ENCODE peak calls at places on chromosomes 1 and 21, in nine cellular contexts. A is H54; G is effector memory CD8-positive, alpha-beta T cell; D is HS-5; O is foreskin melanocyte; C is ACHN; J is pulmonary artery endothelial cell; L is GM03348; I is T-helper 9 cell. E is an unnamed sample.

GRCh38 chr1:195951313-195951712 is 656.9 kb downstream of the KCNT2 start:
- DNase-seq in O (no peak), D (no peak), C (no peak), G (no peak), L (no peak), A (no peak), J (no peak), I (no peak), E (no peak)

GRCh38 chr1:20185834-20186782 is at the start of the genes PLA2G2C and UBXN10:
- DNase-seq in J (no peak), L (peak), C (no peak), I (peak), O (no peak), D (no peak), A (no peak), G (peak), E (no peak)

GRCh38 chr1:185363205-185363604 is 46.2 kb upstream of the IVNS1ABP start:
- DNase-seq in I (no peak), A (no peak), C (no peak), D (no peak), L (no peak), G (no peak), O (no peak), J (no peak), E (no peak)

GRCh38 chr1:29736582-29737188 is 500.4 kb downstream of the PTPRU start:
- DNase-seq in J (peak), C (peak), G (no peak), D (no peak), I (no peak), O (peak), L (peak), A (no peak), E (no peak)

GRCh38 chr1:43867946-43868740 is 65.5 kb upstream of the ARTN start:
- DNase-seq in G (no peak), L (peak), C (no peak), O (no peak), J (no peak), D (peak), I (no peak), A (no peak), E (no peak)

GRCh38 chr1:222616535-222616934 is 1.4 kb upstream of the MIA3 start:
- DNase-seq in C (peak), G (no peak), I (no peak), O (no peak), J (no peak), L (peak), D (peak), A (no peak), E (no peak)

GRCh38 chr1:999797-1000356 is at the start of gene HES4:
- DNase-seq in J (peak), G (peak), L (peak), A (peak), I (peak), C (peak), O (peak), D (peak), E (peak)

GRCh38 chr1:210822897-210823296 is 311.1 kb downstream of the KCNH1 start:
- DNase-seq in I (no peak), L (no peak), C (no peak), O (no peak), J (no peak), A (no peak), G (no peak), D (no peak), E (no peak)

GRCh38 chr1:13456894-13457532 is 46.8 kb downstream of the PRAMEF20 start:
- DNase-seq in L (no peak), G (no peak), I (no peak), J (no peak), D (no peak), O (no peak), C (no peak), A (no peak), E (no peak)

GRCh38 chr1:38527373-38527966 is 332.1 kb downstream of the RRAGC start:
- DNase-seq in A (no peak), J (no peak), I (no peak), G (peak), C (no peak), O (no peak), L (no peak), D (no peak), E (no peak)

GRCh38 chr21:28099296-28099695 is 893.4 kb downstream of the LTN1 start:
- DNase-seq in O (peak), J (no peak), L (peak), D (no peak), G (no peak), I (no peak), A (no peak), C (no peak), E (no peak)

GRCh38 chr1:204565617-204566582 is 49.7 kb downstream of the MDM4 start:
- DNase-seq in C (peak), I (peak), L (peak), A (peak), O (peak), J (peak), G (peak), D (peak), E (peak)

GRCh38 chr1:94721240-94721639 is 98.9 kb upstream of the SLC44A3 start:
- DNase-seq in A (no peak), J (no peak), I (no peak), L (no peak), O (no peak), D (no peak), C (no peak), G (no peak), E (no peak)

GRCh38 chr1:96361251-96361856 is 360.2 kb upstream of the PTBP2 start:
- DNase-seq in A (no peak), O (no peak), L (no peak), C (no peak), G (no peak), J (no peak), D (no peak), I (no peak), E (no peak)

GRCh38 chr1:119276558-119276957 is 92.0 kb upstream of the HAO2 start:
- DNase-seq in G (no peak), D (no peak), O (no peak), J (no peak), C (peak), L (no peak), A (no peak), I (no peak), E (peak)

GRCh38 chr21:37006521-37007291 is at the start of gene RIPPLY3:
- DNase-seq in O (no peak), A (no peak), D (no peak), I (no peak), L (peak), C (no peak), G (no peak), J (no peak), E (no peak)

GRCh38 chr1:23098463-23099170 is 70.0 kb downstream of the LUZP1 start:
- DNase-seq in J (peak), L (peak), G (peak), D (peak), I (peak), A (no peak), O (peak), C (peak), E (peak)

GRCh38 chr1:19010995-19011696 is 54.7 kb upstream of the IFFO2 start:
- DNase-seq in O (peak), L (peak), G (peak), D (peak), C (peak), A (peak), J (peak), I (peak), E (no peak)

GRCh38 chr1:108057536-108057935 is 92.6 kb upstream of the VAV3 start:
- DNase-seq in A (no peak), J (no peak), O (peak), L (no peak), G (no peak), I (no peak), D (no peak), C (no peak), E (no peak)

GRCh38 chr1:208048904-208049303 is 138.0 kb upstream of the CD34 start:
- DNase-seq in O (no peak), G (no peak), D (no peak), C (no peak), L (no peak), A (no peak), J (no peak), I (no peak), E (no peak)

GRCh38 chr1:200253774-200254495 is 155.9 kb downstream of the ZNF281 start:
- DNase-seq in O (no peak), D (no peak), A (no peak), I (no peak), C (no peak), J (no peak), L (no peak), G (no peak), E (no peak)

GRCh38 chr1:50976890-50977574 is 7.0 kb downstream of the CDKN2C start:
- DNase-seq in I (no peak), D (no peak), O (peak), G (no peak), C (peak), L (peak), A (no peak), J (no peak), E (peak)

GRCh38 chr1:38077523-38078147 is 31.0 kb upstream of the POU3F1 start:
- DNase-seq in J (no peak), A (no peak), C (no peak), D (no peak), O (no peak), G (no peak), L (no peak), I (no peak), E (no peak)

GRCh38 chr1:158007949-158008386 is 14.5 kb downstream of the KIRREL1 start:
- DNase-seq in A (no peak), J (no peak), G (no peak), D (no peak), L (no peak), I (no peak), O (no peak), C (no peak), E (no peak)

GRCh38 chr1:206975313-206975712 is 5.1 kb upstream of the FCAMR start:
- DNase-seq in L (no peak), G (no peak), J (no peak), I (no peak), D (no peak), O (no peak), C (no peak), A (no peak), E (no peak)

GRCh38 chr21:38853421-38853919 is 47.7 kb downstream of the ETS2 start:
- DNase-seq in I (no peak), A (peak), G (no peak), J (peak), D (peak), L (peak), O (no peak), C (peak), E (no peak)

E was measured in NCI-H2081.